ENCODE peak calls at places on chromosome 9, in six cellular contexts. Y is right cardiac atrium, I is right atrium auricular region, M is hypothalamus, U is body of pancreas, F is A549. C is an unnamed sample.

GRCh38 chr9:14322211-14323082 is 8.5 kb upstream of the NFIB start:
- DNase-seq in I (peak), U (peak), F (peak), Y (peak), M (peak), C (peak)

GRCh38 chr9:19136129-19136528 is 8.8 kb upstream of the PLIN2 start:
- DNase-seq in M (no peak), U (no peak), I (no peak), Y (no peak), F (no peak), C (no peak)

GRCh38 chr9:89277043-89277442 is 34.0 kb upstream of the CKS2 start:
- DNase-seq in I (no peak), F (no peak), Y (no peak), U (no peak), M (no peak), C (no peak)

GRCh38 chr9:5843450-5844249 is 10.7 kb upstream of the ERMP1 start:
- DNase-seq in U (no peak), F (peak), I (no peak), M (no peak), Y (no peak), C (no peak)

GRCh38 chr9:128429505-128430086 is 8.9 kb downstream of the CERCAM start:
- DNase-seq in Y (no peak), M (no peak), F (no peak), I (no peak), U (no peak), C (no peak)

GRCh38 chr9:7973123-7973522 is 173.5 kb upstream of the DMAC1 start:
- DNase-seq in M (no peak), U (no peak), I (no peak), Y (no peak), F (no peak), C (no peak)

GRCh38 chr9:120531683-120532300 is 48.2 kb downstream of the CDK5RAP2 start:
- DNase-seq in Y (no peak), M (no peak), U (peak), F (peak), I (no peak), C (no peak)

GRCh38 chr9:127574089-127574921 is 37.8 kb upstream of the STXBP1 start:
- DNase-seq in U (peak), F (peak), M (no peak), I (no peak), Y (peak), C (peak)

GRCh38 chr9:90044710-90045151 is 439.9 kb downstream of the GADD45G start:
- DNase-seq in I (no peak), U (no peak), M (no peak), Y (no peak), F (peak), C (no peak)

GRCh38 chr9:114656301-114656700 is 1.3 kb downstream of the TEX53 start:
- DNase-seq in F (no peak), I (no peak), M (no peak), Y (no peak), U (no peak), C (no peak)

GRCh38 chr9:77756449-77756848 is 108.3 kb upstream of the GNA14 start:
- DNase-seq in U (no peak), I (no peak), M (no peak), F (peak), Y (no peak), C (no peak)

GRCh38 chr9:33211695-33212393 is 28.1 kb upstream of the SPINK4 start:
- DNase-seq in Y (no peak), U (no peak), I (no peak), F (peak), M (no peak), C (no peak)

GRCh38 chr9:77085416-77085815 is 66.0 kb downstream of the FOXB2 start:
- DNase-seq in M (no peak), Y (no peak), I (no peak), F (no peak), U (no peak), C (no peak)

GRCh38 chr9:97982719-97983523 is at the start of gene ANP32B:
- DNase-seq in U (peak), I (peak), Y (peak), M (peak), F (peak), C (peak)

GRCh38 chr9:130029223-130029583 is 13.8 kb downstream of the FNBP1 start:
- DNase-seq in M (no peak), U (no peak), I (no peak), F (no peak), Y (no peak), C (no peak)

GRCh38 chr9:114906922-114907571 is 23.3 kb downstream of the TNFSF8 start:
- DNase-seq in Y (no peak), M (no peak), U (no peak), I (no peak), F (peak), C (no peak)

GRCh38 chr9:121133104-121133816 is 58.5 kb downstream of the CNTRL start:
- DNase-seq in M (no peak), F (peak), U (peak), I (no peak), Y (peak), C (no peak)

GRCh38 chr9:4936823-4937222 is 48.2 kb upstream of the JAK2 start:
- DNase-seq in U (no peak), I (no peak), F (no peak), M (no peak), Y (no peak), C (no peak)

GRCh38 chr9:135251331-135251761 is 163.9 kb downstream of the OLFM1 start:
- DNase-seq in U (no peak), Y (no peak), M (no peak), F (no peak), I (no peak), C (no peak)

GRCh38 chr9:133284362-133284761 is 9.4 kb upstream of the ABO start:
- DNase-seq in M (no peak), F (no peak), Y (no peak), U (no peak), I (no peak), C (no peak)

GRCh38 chr9:87445646-87446045 is 52.0 kb upstream of the DAPK1 start:
- DNase-seq in U (peak), F (peak), M (peak), Y (peak), I (peak), C (no peak)

GRCh38 chr9:138073808-138074207 is 196.2 kb downstream of the CACNA1B start:
- DNase-seq in U (no peak), M (no peak), Y (no peak), I (no peak), F (no peak), C (peak)

GRCh38 chr9:83707518-83707767 is 315 bp downstream of the UBQLN1 start:
- DNase-seq in U (no peak), F (no peak), Y (peak), I (peak), M (no peak), C (no peak)

GRCh38 chr9:114372971-114373591 is 14.7 kb downstream of the AKNA start:
- DNase-seq in F (no peak), M (peak), I (no peak), U (peak), Y (peak), C (peak)

GRCh38 chr9:135220601-135221575 is 133.4 kb downstream of the OLFM1 start:
- DNase-seq in M (no peak), U (peak), F (no peak), Y (no peak), I (no peak), C (no peak)

GRCh38 chr9:124133752-124134151 is 122.2 kb downstream of the LHX2 start:
- DNase-seq in U (peak), F (peak), Y (no peak), M (no peak), I (no peak), C (no peak)

GRCh38 chr9:127935765-127936221 is 1.9 kb downstream of the DPM2 start:
- DNase-seq in I (no peak), F (no peak), M (no peak), U (no peak), Y (no peak), C (no peak)

GRCh38 chr9:119091074-119091473 is 278.2 kb downstream of the BRINP1 start:
- DNase-seq in F (no peak), I (no peak), Y (no peak), U (no peak), M (no peak), C (no peak)

GRCh38 chr9:1966725-1967366 is 48.3 kb upstream of the SMARCA2 start:
- DNase-seq in Y (no peak), I (no peak), F (no peak), M (no peak), U (no peak), C (no peak)

GRCh38 chr9:2414465-2414864 is 207.1 kb upstream of the VLDLR start:
- DNase-seq in Y (no peak), I (no peak), M (no peak), U (no peak), F (no peak), C (no peak)

GRCh38 chr9:116181853-116182610 is 28.4 kb downstream of the PAPPA start:
- DNase-seq in I (no peak), Y (no peak), U (no peak), F (no peak), M (no peak), C (no peak)

GRCh38 chr9:102950341-102950740 is 44.8 kb upstream of the CYLC2 start:
- DNase-seq in I (no peak), Y (no peak), M (no peak), U (no peak), F (no peak), C (no peak)

GRCh38 chr9:93268551-93269314 is 84.8 kb downstream of the WNK2 start:
- DNase-seq in M (no peak), I (no peak), U (peak), F (no peak), Y (no peak), C (peak)

C was measured in breast epithelium.